ENCODE peak calls at places on chromosome 13, in seven cellular contexts. B is gastrocnemius medialis, S is GM23248, J is suprapubic skin, A is hepatocyte, Q is cardiac muscle cell, E is IMR-90. M is an unnamed sample.
A peak's percentile ranks its signal among the peaks of the same experiment; 100 is the strongest.

GRCh38 chr13:23979361-23980159 is 82.3 kb upstream of the C1QTNF9B start:
- DNase-seq in B (peak; percentile 27), S (peak; percentile 95), J (peak; percentile 89), A (peak; percentile 76), Q (peak; percentile 96), E (peak; percentile 82), M (no peak)

GRCh38 chr13:32168136-32168535 is 136.6 kb downstream of the FRY start:
- DNase-seq in B (no peak), S (no peak), J (no peak), A (no peak), Q (no peak), E (no peak), M (no peak)

GRCh38 chr13:110306960-110307696 is at the start of the genes COL4A1 and COL4A2:
- DNase-seq in B (peak; percentile 47), S (peak; percentile 79), J (peak; percentile 80), A (peak; percentile 83), Q (peak; percentile 83), E (peak; percentile 77), M (no peak)

GRCh38 chr13:54174001-54174400 is 1145.4 kb downstream of the OLFM4 start:
- DNase-seq in B (no peak), S (no peak), J (no peak), A (no peak), Q (no peak), E (no peak), M (no peak)

GRCh38 chr13:45456196-45456972 is 8.4 kb upstream of the COG3 start:
- DNase-seq in B (no peak), S (peak; percentile 72), J (no peak), A (no peak), Q (peak; percentile 32), E (peak; percentile 69), M (no peak)

GRCh38 chr13:52845334-52845761 is 3.1 kb downstream of the PCDH8 start:
- DNase-seq in B (no peak), S (no peak), J (no peak), A (no peak), Q (no peak), E (no peak), M (no peak)

GRCh38 chr13:100520936-100521765 is 67.4 kb downstream of the GGACT start:
- DNase-seq in B (no peak), S (no peak), J (no peak), A (no peak), Q (no peak), E (no peak), M (no peak)

GRCh38 chr13:113997845-113998751 is 24.2 kb upstream of the C13orf46 start:
- DNase-seq in B (peak; percentile 45), S (peak; percentile 88), J (peak; percentile 90), A (no peak), Q (peak; percentile 71), E (peak; percentile 79), M (no peak)

GRCh38 chr13:63541336-63541735 is 2125.7 kb upstream of the PCDH20 start:
- DNase-seq in B (no peak), S (no peak), J (no peak), A (no peak), Q (no peak), E (no peak), M (no peak)

GRCh38 chr13:51397262-51397933 is 55.4 kb downstream of the INTS6 start:
- DNase-seq in B (peak; percentile 73), S (peak; percentile 91), J (no peak), A (peak; percentile 52), Q (peak; percentile 59), E (peak; percentile 80), M (no peak)

GRCh38 chr13:72570019-72570418 is 157.4 kb downstream of the MZT1 start:
- DNase-seq in B (no peak), S (no peak), J (no peak), A (no peak), Q (no peak), E (no peak), M (no peak)

GRCh38 chr13:111486801-111487200 is 166.4 kb downstream of the TEX29 start:
- DNase-seq in B (no peak), S (no peak), J (peak; percentile 24), A (no peak), Q (no peak), E (no peak), M (no peak)

GRCh38 chr13:99528547-99528946 is 27.3 kb downstream of the TM9SF2 start:
- DNase-seq in B (no peak), S (no peak), J (no peak), A (peak; percentile 28), Q (peak; percentile 16), E (no peak), M (peak; percentile 13)

GRCh38 chr13:89925107-89925506 is 1422.4 kb upstream of the MIR17HG start:
- DNase-seq in B (no peak), S (peak; percentile 42), J (no peak), A (peak; percentile 31), Q (peak; percentile 35), E (peak; percentile 2), M (peak; percentile 2)

GRCh38 chr13:97858161-97858560 is 95.3 kb upstream of the IPO5 start:
- DNase-seq in B (no peak), S (no peak), J (no peak), A (no peak), Q (no peak), E (no peak), M (no peak)

GRCh38 chr13:75135325-75135825 is 346.6 kb downstream of the TBC1D4 start:
- DNase-seq in B (no peak), S (peak; percentile 97), J (no peak), A (peak; percentile 6), Q (peak; percentile 97), E (peak; percentile 93), M (no peak)

GRCh38 chr13:75132800-75133695 is 348.9 kb downstream of the TBC1D4 start:
- DNase-seq in B (no peak), S (no peak), J (no peak), A (no peak), Q (no peak), E (no peak), M (no peak)

GRCh38 chr13:75139291-75139690 is 342.7 kb downstream of the TBC1D4 start:
- DNase-seq in B (no peak), S (peak; percentile 20), J (no peak), A (no peak), Q (peak; percentile 70), E (peak; percentile 26), M (no peak)

GRCh38 chr13:75137911-75138571 is 343.9 kb downstream of the TBC1D4 start:
- DNase-seq in B (no peak), S (peak; percentile 7), J (no peak), A (no peak), Q (peak; percentile 43), E (no peak), M (no peak)

DNA sequence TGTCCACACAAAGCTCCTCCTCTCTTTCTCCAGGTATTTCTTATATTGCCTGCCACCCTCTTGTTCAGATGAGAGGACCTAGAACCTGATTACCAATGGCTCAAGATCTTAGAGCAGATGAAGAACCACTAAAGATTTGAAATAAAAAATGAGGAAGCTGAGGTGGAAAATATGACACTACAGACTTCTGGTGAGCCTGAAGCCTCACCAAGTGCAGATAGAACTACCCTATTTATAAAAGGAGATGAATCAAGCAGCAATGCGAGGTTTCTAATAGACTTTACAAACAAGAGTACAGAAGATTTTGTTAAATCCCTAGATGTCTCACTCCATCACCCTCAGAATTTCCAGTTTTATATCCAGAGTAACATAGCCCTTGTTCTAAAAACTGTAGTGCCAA is 345.8 kb downstream of the TBC1D4 start:
- DNase-seq in B (no peak), S (peak; percentile 32), J (no peak), A (no peak), Q (no peak), E (no peak), M (no peak)
- H3K4me3 ChIP-seq in B (no peak overlapping the region), S (peak overlapping the region; percentile 0), J (no peak overlapping the region), A (no peak overlapping the region), Q (no peak overlapping the region), E (no peak overlapping the region), M (no peak overlapping the region)

GRCh38 chr13:30737511-30738342 is 2.4 kb downstream of the ALOX5AP start:
- DNase-seq in B (no peak), S (no peak), J (peak; percentile 61), A (no peak), Q (no peak), E (no peak), M (no peak)
- H3K4me1 ChIP-seq in B (no peaks in the 10 kb centered on the region), S (peaks cover 28% of the 10 kb centered on the region), J (peaks cover 10% of the 10 kb centered on the region), A (peaks cover 11% of the 10 kb centered on the region), Q (peaks cover 4% of the 10 kb centered on the region), E (peaks cover 16% of the 10 kb centered on the region), M (peaks cover 9% of the 10 kb centered on the region)

GRCh38 chr13:74246398-74246975 is 112.3 kb upstream of the KLF12 start:
- DNase-seq in B (no peak), S (peak; percentile 61), J (no peak), A (no peak), Q (peak; percentile 57), E (peak; percentile 43), M (no peak)
- H3K4me3 ChIP-seq in B (no peak overlapping the region), S (no peak overlapping the region), J (no peak overlapping the region), A (no peak overlapping the region), Q (no peak overlapping the region), E (no peak overlapping the region), M (no peak overlapping the region)

GRCh38 chr13:33258437-33259193 is 26.9 kb downstream of the STARD13 start:
- DNase-seq in B (no peak), S (peak; percentile 75), J (no peak), A (no peak), Q (peak; percentile 83), E (peak; percentile 63), M (no peak)
- H3K4me1 ChIP-seq in B (peaks cover 47% of the 10 kb centered on the region), S (peaks cover 49% of the 10 kb centered on the region), J (peaks cover 35% of the 10 kb centered on the region), A (peaks cover 23% of the 10 kb centered on the region), Q (peaks cover 35% of the 10 kb centered on the region), E (peaks cover 37% of the 10 kb centered on the region), M (peaks cover 11% of the 10 kb centered on the region)

DNA sequence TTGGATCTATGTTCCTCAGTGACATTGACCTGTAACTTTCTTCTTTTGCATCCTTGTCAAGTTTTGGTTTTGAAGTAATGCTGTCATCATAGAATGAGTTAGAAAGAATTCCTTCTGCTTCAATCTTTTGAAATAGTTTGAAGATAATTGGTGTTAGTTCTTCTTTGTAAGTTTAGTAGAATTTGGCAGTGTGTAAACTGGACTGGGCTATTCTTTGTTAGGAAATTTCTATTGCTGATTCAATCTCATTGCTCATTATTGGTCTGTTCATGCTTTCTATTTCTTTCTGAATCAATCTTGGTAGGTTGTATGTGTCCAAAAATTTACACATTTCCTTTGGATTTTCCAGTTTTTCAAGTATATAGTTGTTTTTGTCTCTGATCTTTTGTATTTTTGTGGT is 101.7 kb upstream of the SPRY2 start:
- DNase-seq in B (no peak), S (no peak), J (no peak), A (no peak), Q (no peak), E (no peak), M (no peak)
- H3K4me3 ChIP-seq in B (no peak overlapping the region), S (no peak overlapping the region), J (no peak overlapping the region), A (no peak overlapping the region), Q (no peak overlapping the region), E (no peak overlapping the region), M (no peak overlapping the region)

GRCh38 chr13:41005709-41006108 is 13.4 kb downstream of the ELF1 start:
- DNase-seq in B (no peak), S (no peak), J (no peak), A (no peak), Q (no peak), E (no peak), M (peak; percentile 84)
- H3K4me1 ChIP-seq in B (peaks cover 42% of the 10 kb centered on the region), S (peaks cover 38% of the 10 kb centered on the region), J (peaks cover 57% of the 10 kb centered on the region), A (peaks cover 57% of the 10 kb centered on the region), Q (peaks cover 6% of the 10 kb centered on the region), E (peaks cover 4% of the 10 kb centered on the region), M (peaks cover 12% of the 10 kb centered on the region)

GRCh38 chr13:34345601-34345939 is 527.6 kb downstream of the RFC3 start:
- DNase-seq in B (no peak), S (no peak), J (no peak), A (no peak), Q (no peak), E (no peak), M (no peak)
- H3K4me3 ChIP-seq in B (no peak overlapping the region), S (no peak overlapping the region), J (no peak overlapping the region), A (no peak overlapping the region), Q (no peak overlapping the region), E (no peak overlapping the region), M (no peak overlapping the region)